ENCODE peak calls at places on chromosome 13, in five cellular contexts. F is heart left ventricle; S is mesendoderm; D is NCI-H2227 treated with DMSO at 0.1 percent for 48 hours; V is activated naive CD4-positive, alpha-beta T cell treated with anti-CD3 and anti-CD28 coated beads, Interleukin-2, amount 10 ng/mL, durations not matched to agents 7 days and 5 days. N is an unnamed sample.
A peak's percentile ranks its signal among the peaks of the same experiment; 100 is the strongest.

GRCh38 chr13:93847162-93847561 is 620.6 kb downstream of the GPC6 start:
- DNase-seq in F (no peak), S (no peak), D (no peak), V (no peak), N (no peak)

GRCh38 chr13:112888238-112889111 is 80.5 kb upstream of the MCF2L start:
- DNase-seq in F (peak; percentile 26), S (no peak), D (no peak), V (no peak), N (no peak)

GRCh38 chr13:73056054-73056962 is 2.5 kb upstream of the KLF5 start:
- DNase-seq in F (no peak), S (no peak), D (no peak), V (no peak), N (no peak)

GRCh38 chr13:44576396-44577235 is 486 bp upstream of the TSC22D1 start:
- DNase-seq in F (no peak), S (no peak), D (no peak), V (peak; percentile 42), N (no peak)

GRCh38 chr13:74575729-74576125 is 441.5 kb upstream of the KLF12 start:
- DNase-seq in F (peak; percentile 92), S (peak; percentile 95), D (peak; percentile 77), V (peak; percentile 69), N (peak; percentile 76)

GRCh38 chr13:110799246-110800236 is 86.0 kb downstream of the ING1 start:
- DNase-seq in F (peak; percentile 71), S (no peak), D (no peak), V (no peak), N (no peak)

GRCh38 chr13:36807616-36808015 is 11.4 kb upstream of the RFXAP start:
- DNase-seq in F (no peak), S (no peak), D (no peak), V (no peak), N (no peak)

GRCh38 chr13:75587679-75588078 is 38.1 kb downstream of the UCHL3 start:
- DNase-seq in F (no peak), S (peak; percentile 86), D (no peak), V (no peak), N (no peak)

GRCh38 chr13:99746857-99747710 is 224.5 kb downstream of the ZIC5 start:
- DNase-seq in F (no peak), S (no peak), D (no peak), V (no peak), N (no peak)

GRCh38 chr13:93635687-93636086 is 409.1 kb downstream of the GPC6 start:
- DNase-seq in F (no peak), S (no peak), D (no peak), V (no peak), N (no peak)

GRCh38 chr13:100100115-100100879 is 11.4 kb downstream of the PCCA start:
- DNase-seq in F (no peak), S (no peak), D (peak; percentile 1), V (no peak), N (no peak)

GRCh38 chr13:113345486-113345885 is 18.4 kb downstream of the GRTP1 start:
- DNase-seq in F (peak; percentile 5), S (no peak), D (no peak), V (no peak), N (no peak)

GRCh38 chr13:99293178-99293577 is 14.0 kb downstream of the GPR183 start:
- DNase-seq in F (no peak), S (no peak), D (no peak), V (no peak), N (no peak)

GRCh38 chr13:28373803-28374202 is 121.1 kb downstream of the FLT1 start:
- DNase-seq in F (no peak), S (no peak), D (no peak), V (no peak), N (no peak)

GRCh38 chr13:102260256-102260655 is 141.6 kb downstream of the FGF14 start:
- DNase-seq in F (no peak), S (no peak), D (no peak), V (no peak), N (no peak)

GRCh38 chr13:27541386-27541785 is 78.9 kb downstream of the LNX2 start:
- DNase-seq in F (no peak), S (no peak), D (no peak), V (no peak), N (no peak)

GRCh38 chr13:47611664-47612288 is 389.3 kb downstream of the SUCLA2 start:
- DNase-seq in F (no peak), S (no peak), D (no peak), V (no peak), N (no peak)

GRCh38 chr13:44272692-44273091 is 100.9 kb upstream of the SERP2 start:
- DNase-seq in F (no peak), S (no peak), D (no peak), V (no peak), N (no peak)

GRCh38 chr13:101624981-101625380 is 172.5 kb downstream of the ITGBL1 start:
- DNase-seq in F (no peak), S (no peak), D (peak; percentile 57), V (no peak), N (peak; percentile 28)

GRCh38 chr13:107906131-107906530 is 309.2 kb downstream of the LIG4 start:
- DNase-seq in F (no peak), S (no peak), D (no peak), V (no peak), N (peak; percentile 33)

GRCh38 chr13:31209172-31209818 is 9.5 kb downstream of the B3GLCT start:
- DNase-seq in F (peak; percentile 86), S (peak; percentile 77), D (no peak), V (no peak), N (peak; percentile 80)

GRCh38 chr13:98321356-98321755 is 144.3 kb upstream of the RNF113B start:
- DNase-seq in F (no peak), S (no peak), D (no peak), V (no peak), N (no peak)

GRCh38 chr13:22061371-22061805 is 390.5 kb downstream of the FGF9 start:
- DNase-seq in F (no peak), S (peak; percentile 73), D (no peak), V (peak; percentile 48), N (no peak)

N was measured in SK-N-DZ.